ENCODE peak calls at places on chromosomes 3 and 15, in nine cellular contexts. N, I, C, U, V, W, O, L and G are unnamed samples.

GRCh38 chr15:64574220-64574994 is 114.0 kb downstream of the ZNF609 start:
- DNase-seq in W (no peak), V (peak; percentile 39), U (no peak), I (no peak), C (no peak), N (no peak), L (no peak), O (peak; percentile 47), G (no peak)

GRCh38 chr15:68939501-68939900 is 9.2 kb downstream of the SPESP1 start:
- DNase-seq in I (no peak), C (no peak), N (no peak), V (no peak), L (no peak), U (no peak), O (no peak), W (no peak), G (no peak)

GRCh38 chr3:31077826-31078225 is 183.4 kb upstream of the GADL1 start:
- DNase-seq in W (no peak), L (no peak), O (peak; percentile 58), V (peak; percentile 37), I (no peak), U (no peak), N (no peak), C (no peak), G (no peak)

GRCh38 chr15:65833501-65834220 is 35.6 kb upstream of the RAB11A start:
- DNase-seq in N (no peak), L (no peak), V (no peak), O (no peak), W (no peak), U (no peak), C (peak; percentile 50), I (peak; percentile 28), G (peak; percentile 18)

GRCh38 chr3:13111173-13111873 is 38.1 kb upstream of the IQSEC1 start:
- DNase-seq in C (peak; percentile 74), V (no peak), W (peak; percentile 52), N (no peak), L (no peak), U (no peak), I (peak; percentile 27), O (no peak), G (no peak)

GRCh38 chr3:11238057-11238456 is 34.1 kb upstream of the ATG7 start:
- DNase-seq in C (no peak), L (no peak), U (no peak), O (peak; percentile 97), W (no peak), N (no peak), I (no peak), V (peak; percentile 96), G (no peak)

GRCh38 chr15:66452421-66452820 is 45.1 kb downstream of the SNAPC5 start:
- DNase-seq in W (no peak), L (no peak), I (no peak), O (no peak), N (no peak), U (no peak), V (no peak), C (no peak), G (no peak)

GRCh38 chr3:172543884-172544283 is 20.7 kb upstream of the TNFSF10 start:
- DNase-seq in U (no peak), I (no peak), C (no peak), W (no peak), N (no peak), O (no peak), V (no peak), L (no peak), G (no peak)

GRCh38 chr3:71838406-71838805 is 53.5 kb upstream of the PROK2 start:
- DNase-seq in W (peak; percentile 61), V (no peak), U (no peak), C (no peak), N (no peak), I (no peak), O (no peak), L (no peak), G (no peak)

GRCh38 chr15:90866161-90866715 is 2.1 kb upstream of the FURIN start:
- DNase-seq in O (no peak), L (no peak), I (no peak), V (no peak), C (peak; percentile 24), U (no peak), N (no peak), W (no peak), G (no peak)

GRCh38 chr3:13780432-13781173 is 99.3 kb downstream of the WNT7A start:
- DNase-seq in L (no peak), V (no peak), W (peak; percentile 45), N (no peak), U (no peak), C (no peak), O (no peak), I (no peak), G (no peak)

GRCh38 chr3:134076816-134077215 is 47.1 kb upstream of the SLCO2A1 start:
- DNase-seq in L (no peak), C (no peak), W (peak; percentile 26), O (no peak), I (no peak), U (no peak), V (no peak), N (no peak), G (no peak)

GRCh38 chr3:106428565-106428994 is 559.8 kb upstream of the CBLB start:
- DNase-seq in O (peak; percentile 100), C (peak; percentile 15), L (no peak), U (no peak), I (peak; percentile 12), N (peak; percentile 79), V (peak; percentile 100), W (no peak), G (no peak)

GRCh38 chr3:138180375-138181029 is 5.8 kb upstream of the DBR1 start:
- DNase-seq in N (peak; percentile 35), W (no peak), V (peak; percentile 18), I (peak; percentile 26), C (peak; percentile 18), O (peak; percentile 27), L (no peak), U (peak; percentile 23), G (no peak)

GRCh38 chr3:5071061-5071460 is 51.0 kb upstream of the ARL8B start:
- DNase-seq in W (no peak), V (peak; percentile 82), I (no peak), O (peak; percentile 87), L (no peak), U (no peak), N (peak; percentile 33), C (no peak), G (no peak)

GRCh38 chr15:31437686-31438085 is 111.1 kb downstream of the KLF13 start:
- DNase-seq in O (no peak), U (no peak), C (no peak), V (no peak), W (no peak), L (no peak), I (no peak), N (no peak), G (no peak)

GRCh38 chr15:90141646-90142045 is 39.4 kb upstream of the IDH2 start:
- DNase-seq in O (peak; percentile 65), U (no peak), N (no peak), W (no peak), I (no peak), C (no peak), L (no peak), V (peak; percentile 50), G (no peak)

GRCh38 chr3:24704496-24704895 is 209.8 kb upstream of the THRB start:
- DNase-seq in I (no peak), N (peak; percentile 5), L (no peak), W (no peak), C (no peak), V (peak; percentile 56), U (no peak), O (peak; percentile 65), G (no peak)

GRCh38 chr15:66433726-66434125 is 47.0 kb downstream of the MAP2K1 start:
- DNase-seq in V (no peak), C (no peak), L (no peak), I (no peak), U (no peak), O (no peak), W (no peak), N (no peak), G (no peak)

DNA sequence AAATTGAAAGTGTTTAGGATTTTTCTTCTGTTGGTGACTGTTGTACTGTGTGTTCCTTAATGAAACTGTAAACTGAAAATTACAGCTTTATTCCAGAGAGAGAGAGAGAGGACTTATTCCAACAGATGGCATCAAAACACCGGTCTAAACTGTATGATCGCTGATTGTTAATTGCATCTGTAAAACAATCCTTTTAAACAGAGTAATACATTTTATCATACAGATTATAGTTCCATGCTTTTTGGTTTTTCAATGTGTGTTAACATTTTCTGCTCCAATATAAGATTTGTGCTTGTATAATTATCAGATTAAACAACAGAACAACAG is 289.7 kb upstream of the DNAJC19 start:
- DNase-seq in L (no peak), W (no peak), N (no peak), I (no peak), O (no peak), V (no peak), C (no peak), U (no peak), G (no peak)
- TF ChIP-seq CTCF in L (no peak), W (no peak), N (no peak), I (no peak), O (no peak), V (no peak), C (no peak), U (no peak), G (no peak)

GRCh38 chr15:25094066-25094465 is 139.3 kb downstream of the SNRPN start:
- DNase-seq in I (no peak), V (no peak), L (no peak), C (no peak), O (no peak), U (no peak), N (no peak), W (peak; percentile 26), G (no peak)
- H3K9me3 ChIP-seq in I (peaks cover 59% of the 10 kb centered on the region), V (peaks cover 13% of the 10 kb centered on the region), L (peaks cover 15% of the 10 kb centered on the region), C (peaks cover 65% of the 10 kb centered on the region), O (no peaks in the 10 kb centered on the region), U (peaks cover 3% of the 10 kb centered on the region), N (no peaks in the 10 kb centered on the region), W (peaks cover 12% of the 10 kb centered on the region), G (no peaks in the 10 kb centered on the region)

GRCh38 chr15:92942706-92943105 is 42.6 kb downstream of the CHD2 start:
- DNase-seq in W (no peak), I (no peak), L (no peak), N (no peak), O (no peak), C (no peak), V (no peak), U (no peak), G (no peak)
- TF ChIP-seq CTCF in W (peak; percentile 51), I (no peak), L (no peak), N (no peak), O (no peak), C (no peak), V (no peak), U (no peak), G (no peak)

GRCh38 chr3:101388706-101389105 is 68.3 kb upstream of the IMPG2 start:
- DNase-seq in U (no peak), O (no peak), W (no peak), V (no peak), N (no peak), L (no peak), I (no peak), C (no peak), G (no peak)

GRCh38 chr3:101387351-101387750 is 67.0 kb upstream of the IMPG2 start:
- DNase-seq in L (no peak), I (no peak), W (no peak), O (no peak), U (no peak), N (no peak), V (no peak), C (no peak), G (no peak)

GRCh38 chr3:101391413-101391812 is 71.0 kb upstream of the IMPG2 start:
- DNase-seq in V (no peak), L (no peak), C (no peak), W (no peak), N (no peak), O (no peak), U (no peak), I (no peak), G (no peak)
- H3K9me3 ChIP-seq in V (no peaks in the 10 kb centered on the region), L (peaks cover 22% of the 10 kb centered on the region), C (no peaks in the 10 kb centered on the region), W (peaks cover 30% of the 10 kb centered on the region), N (peaks cover 12% of the 10 kb centered on the region), O (no peaks in the 10 kb centered on the region), U (peaks cover 6% of the 10 kb centered on the region), I (peaks cover 4% of the 10 kb centered on the region), G (no peaks in the 10 kb centered on the region)